ENCODE peak calls at places on chromosomes 2 and 18, in six cellular contexts. Z is psoas muscle; J is astrocyte; F is CD14-positive monocyte; S is upper lobe of right lung; M is activated CD8-positive, alpha-beta T cell treated with anti-CD3 and anti-CD28 coated beads for 36 hours. X is an unnamed sample.

GRCh38 chr2:220849433-220849832 is 722.7 kb downstream of the EPHA4 start:
- DNase-seq in Z (no peak), J (no peak), F (no peak), S (no peak), M (no peak), X (no peak)

GRCh38 chr2:170375192-170375591 is 197.2 kb downstream of the MYO3B start:
- DNase-seq in Z (no peak), J (no peak), F (no peak), S (no peak), M (no peak), X (no peak)

GRCh38 chr2:9422321-9423099 is 818 bp downstream of the ITGB1BP1 start:
- DNase-seq in Z (peak; percentile 50), J (no peak), F (no peak), S (no peak), M (peak; percentile 64), X (peak; percentile 60)

GRCh38 chr2:73297586-73297985 is 4.2 kb upstream of the EGR4 start:
- DNase-seq in Z (no peak), J (no peak), F (no peak), S (no peak), M (no peak), X (no peak)

GRCh38 chr2:53053958-53054357 is 713.6 kb upstream of the CHAC2 start:
- DNase-seq in Z (no peak), J (no peak), F (no peak), S (no peak), M (no peak), X (no peak)

GRCh38 chr2:62306751-62307468 is 111.0 kb downstream of the B3GNT2 start:
- DNase-seq in Z (no peak), J (no peak), F (no peak), S (no peak), M (peak; percentile 84), X (no peak)

GRCh38 chr2:64866797-64867196 is 122.4 kb upstream of the SLC1A4 start:
- DNase-seq in Z (peak; percentile 24), J (peak; percentile 90), F (no peak), S (no peak), M (no peak), X (no peak)

GRCh38 chr2:210092791-210093190 is 78.4 kb downstream of the KANSL1L start:
- DNase-seq in Z (no peak), J (no peak), F (no peak), S (no peak), M (no peak), X (no peak)

GRCh38 chr2:37149626-37150322 is 7.0 kb downstream of the EIF2AK2 start:
- DNase-seq in Z (no peak), J (no peak), F (no peak), S (no peak), M (no peak), X (no peak)

GRCh38 chr2:191488135-191488534 is 189.8 kb upstream of the NABP1 start:
- DNase-seq in Z (no peak), J (peak; percentile 20), F (no peak), S (no peak), M (no peak), X (no peak)

GRCh38 chr2:148503511-148503910 is 141.0 kb upstream of the EPC2 start:
- DNase-seq in Z (no peak), J (no peak), F (no peak), S (no peak), M (no peak), X (no peak)

GRCh38 chr2:1591461-1591770 is 152.9 kb downstream of the PXDN start:
- DNase-seq in Z (peak; percentile 40), J (no peak), F (peak; percentile 39), S (peak; percentile 66), M (no peak), X (no peak)

GRCh38 chr2:1588051-1588993 is 156.0 kb downstream of the PXDN start:
- DNase-seq in Z (no peak), J (no peak), F (peak; percentile 48), S (peak; percentile 57), M (no peak), X (no peak)

GRCh38 chr2:1591978-1592907 is 152.1 kb downstream of the PXDN start:
- DNase-seq in Z (peak; percentile 72), J (peak; percentile 85), F (peak; percentile 20), S (peak; percentile 85), M (no peak), X (no peak)

GRCh38 chr2:1588994-1589611 is 155.2 kb downstream of the PXDN start:
- DNase-seq in Z (no peak), J (peak; percentile 68), F (no peak), S (peak; percentile 56), M (no peak), X (no peak)

DNA sequence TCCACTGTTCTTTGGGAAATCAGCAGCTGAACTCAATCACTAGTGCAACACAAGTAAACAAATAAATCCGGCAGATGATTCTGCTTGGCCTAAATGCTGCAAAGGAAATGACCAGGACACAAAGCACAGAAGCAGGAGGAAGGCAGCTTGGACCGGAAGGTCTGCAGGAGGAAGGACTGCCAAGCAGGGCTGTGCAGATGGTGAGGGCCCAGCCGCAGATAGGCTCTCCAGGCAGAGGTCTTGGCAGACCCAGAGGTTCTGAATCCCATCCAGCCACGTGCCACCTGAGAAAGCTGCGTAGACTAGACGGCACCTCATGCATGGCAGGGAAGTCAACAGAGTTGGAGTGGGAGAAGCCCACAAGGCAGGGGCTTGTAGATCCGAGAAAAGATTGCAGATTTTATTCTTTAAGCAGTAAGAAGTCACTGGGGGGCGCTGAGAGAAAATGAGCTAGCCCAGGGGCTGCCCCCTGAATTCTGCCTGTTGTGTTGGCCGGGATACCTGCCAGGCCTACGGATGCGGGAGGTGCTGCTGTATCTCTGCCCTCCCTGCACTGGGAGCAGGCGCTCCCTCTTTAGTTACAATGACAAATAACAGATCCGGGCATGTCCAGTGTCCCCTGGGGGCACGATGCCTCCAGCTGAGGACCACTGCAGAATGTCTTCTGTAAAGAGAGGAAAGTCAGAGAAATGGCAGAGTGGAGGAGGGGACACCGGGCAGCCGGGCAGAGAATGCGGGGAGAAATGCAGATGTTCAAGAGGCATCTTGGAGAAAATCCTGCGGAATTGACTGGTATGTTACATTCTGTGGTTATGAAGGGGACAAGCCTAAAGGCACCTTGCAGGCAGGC is 153.5 kb downstream of the PXDN start:
- DNase-seq in Z (no peak), J (no peak), F (no peak), S (peak; percentile 57), M (no peak), X (no peak)
- TF ChIP-seq CTCF in Z (no peak), J (no peak), F (no peak), S (no peak), M (no peak), X (no peak)

DNA sequence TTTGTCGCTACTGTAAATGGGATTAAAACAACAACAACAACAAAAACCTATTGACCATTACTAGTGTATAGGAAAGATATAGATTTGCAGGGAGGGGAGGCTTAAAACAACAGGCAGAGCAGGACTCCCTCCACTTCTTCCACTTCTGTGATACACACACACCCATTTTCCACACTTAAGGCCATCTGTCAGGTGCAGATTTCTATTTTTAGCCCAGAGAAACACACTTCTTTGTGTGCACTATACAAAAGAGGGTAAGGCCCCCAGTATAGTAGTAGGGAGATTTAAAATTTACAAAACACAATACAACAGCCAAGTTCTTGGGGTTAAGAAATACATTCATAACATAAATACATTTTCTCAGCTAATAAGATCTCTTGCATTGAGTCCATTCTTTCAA is 22.4 kb downstream of the PTPN2 start:
- DNase-seq in Z (no peak), J (no peak), F (no peak), S (no peak), M (no peak), X (no peak)
- TF ChIP-seq CTCF in Z (no peak), J (no peak), F (no peak), S (no peak), M (no peak), X (no peak)

GRCh38 chr2:217684431-217685254 is 318.2 kb downstream of the TNS1 start:
- DNase-seq in Z (no peak), J (no peak), F (no peak), S (no peak), M (no peak), X (no peak)
- TF ChIP-seq CTCF in Z (no peak), J (no peak), F (no peak), S (no peak), M (no peak), X (no peak)

DNA sequence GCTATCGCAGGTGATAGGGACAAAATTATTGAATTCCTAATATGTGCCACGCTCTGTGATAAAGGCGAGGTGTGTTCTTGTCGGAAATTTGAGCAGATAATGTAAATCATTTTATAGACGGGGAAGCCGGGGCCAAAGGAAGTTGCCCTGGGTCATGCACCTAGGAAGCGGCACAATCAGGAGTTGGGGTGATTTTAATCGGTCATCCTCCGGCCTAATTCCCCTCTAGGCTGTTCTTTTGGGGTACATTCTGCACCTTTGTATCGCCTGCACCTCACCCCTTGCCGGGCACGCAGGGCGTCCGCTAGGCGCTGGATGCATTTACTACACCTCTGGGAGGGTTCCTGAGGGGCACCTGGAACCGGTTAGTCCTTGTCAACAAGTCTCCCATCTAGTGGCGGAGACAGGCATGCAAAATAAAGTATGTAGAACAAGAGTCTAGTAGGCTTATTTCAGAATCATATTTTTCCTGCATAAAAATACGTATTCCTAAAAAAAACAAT is 605 bp upstream of the TEX261 start:
- DNase-seq in Z (no peak), J (peak; percentile 20), F (no peak), S (peak; percentile 69), M (peak; percentile 71), X (peak; percentile 74)
- TF ChIP-seq CTCF in Z (peak; percentile 29), J (peak; percentile 25), F (no peak), S (peak; percentile 22), M (peak; percentile 45), X (no peak)

DNA sequence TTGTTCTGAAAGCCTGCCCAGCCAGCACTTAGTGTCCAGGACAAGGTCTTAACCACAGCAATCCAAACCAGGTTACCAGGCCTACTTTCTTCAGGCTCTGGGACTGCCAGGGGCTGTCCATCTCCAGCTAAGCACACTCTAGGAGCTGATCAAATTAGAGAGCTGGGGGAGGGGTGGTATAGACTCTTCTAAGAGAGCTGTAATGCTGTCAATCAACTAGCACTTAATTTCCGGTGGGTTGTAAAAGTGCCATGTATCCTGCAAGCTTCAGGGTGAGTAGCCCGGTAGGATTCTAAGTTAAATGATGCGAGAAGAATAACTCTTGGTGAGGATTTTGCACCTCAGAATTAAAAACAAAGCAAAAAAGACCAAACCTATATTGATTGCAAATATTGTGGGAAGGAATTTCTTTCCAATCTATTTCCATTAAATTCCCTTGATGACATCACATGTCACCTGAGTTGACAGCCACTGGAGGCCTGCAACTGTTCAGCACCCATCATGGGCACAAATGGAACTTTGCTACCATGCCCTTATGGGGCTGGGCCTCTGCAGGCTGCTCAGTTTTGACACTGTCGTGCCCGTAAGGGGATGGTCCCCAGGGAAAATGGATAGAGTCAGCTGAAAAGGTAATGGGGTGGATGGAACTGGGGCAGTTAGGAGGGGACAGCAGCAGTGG is 8.7 kb upstream of the COX7A2L start:
- DNase-seq in Z (no peak), J (no peak), F (no peak), S (no peak), M (no peak), X (no peak)
- TF ChIP-seq CTCF in Z (no peak), J (no peak), F (no peak), S (no peak), M (no peak), X (no peak)

GRCh38 chr18:66046025-66046602 is 295.3 kb downstream of the CDH7 start:
- DNase-seq in Z (no peak), J (no peak), F (no peak), S (no peak), M (no peak), X (peak; percentile 1)
- TF ChIP-seq CTCF in Z (no peak), J (no peak), F (no peak), S (no peak), M (no peak), X (no peak)

X was measured in GM20000.